ENCODE peak calls at places on chromosomes 7 and 10, in four cellular contexts. One of them, this sample, is unnamed.

GRCh38 chr7:27586825-27587224 is 75.9 kb downstream of the HIBADH start:
- DNase-seq in CD4-positive, alpha-beta T cell: no peak
- DNase-seq in left lung: no peak
- DNase-seq in breast epithelium: no peak
- DNase-seq in this sample: no peak

GRCh38 chr10:58969578-58969977 is 206.9 kb upstream of the PHYHIPL start:
- DNase-seq in left lung: no peak
- DNase-seq in CD4-positive, alpha-beta T cell: no peak
- DNase-seq in breast epithelium: no peak
- DNase-seq in this sample: no peak

GRCh38 chr7:105493196-105493927 is 28.7 kb downstream of the PUS7 start:
- DNase-seq in left lung: no peak
- DNase-seq in breast epithelium: no peak
- DNase-seq in CD4-positive, alpha-beta T cell: no peak
- DNase-seq in this sample: no peak

GRCh38 chr10:118754132-118754555 is 626 bp downstream of the CACUL1 start:
- DNase-seq in breast epithelium: peak; percentile 62
- DNase-seq in left lung: peak; percentile 57
- DNase-seq in CD4-positive, alpha-beta T cell: peak; percentile 8
- DNase-seq in this sample: peak; percentile 34

GRCh38 chr10:70424320-70424719 is 17.2 kb downstream of the NODAL start:
- DNase-seq in breast epithelium: no peak
- DNase-seq in left lung: no peak
- DNase-seq in CD4-positive, alpha-beta T cell: no peak
- DNase-seq in this sample: no peak

GRCh38 chr7:81903115-81903514 is 133.3 kb upstream of the HGF start:
- DNase-seq in breast epithelium: no peak
- DNase-seq in left lung: no peak
- DNase-seq in CD4-positive, alpha-beta T cell: no peak
- DNase-seq in this sample: no peak

GRCh38 chr7:98282727-98283126 is 1.2 kb downstream of the BRI3 start:
- DNase-seq in breast epithelium: no peak
- DNase-seq in CD4-positive, alpha-beta T cell: no peak
- DNase-seq in left lung: no peak
- DNase-seq in this sample: no peak

GRCh38 chr7:21367537-21367936 is 60.3 kb upstream of the SP4 start:
- DNase-seq in CD4-positive, alpha-beta T cell: no peak
- DNase-seq in left lung: no peak
- DNase-seq in breast epithelium: no peak
- DNase-seq in this sample: no peak

GRCh38 chr10:100873081-100873824 is 39.5 kb upstream of the SLF2 start:
- DNase-seq in CD4-positive, alpha-beta T cell: no peak
- DNase-seq in left lung: no peak
- DNase-seq in breast epithelium: no peak
- DNase-seq in this sample: no peak

GRCh38 chr10:100874702-100875483 is 37.9 kb upstream of the SLF2 start:
- DNase-seq in left lung: no peak
- DNase-seq in CD4-positive, alpha-beta T cell: no peak
- DNase-seq in breast epithelium: no peak
- DNase-seq in this sample: no peak

GRCh38 chr10:100873825-100874326 is 38.9 kb upstream of the SLF2 start:
- DNase-seq in left lung: no peak
- DNase-seq in CD4-positive, alpha-beta T cell: no peak
- DNase-seq in breast epithelium: no peak
- DNase-seq in this sample: no peak

GRCh38 chr10:100869399-100869798 is 43.4 kb upstream of the SLF2 start:
- DNase-seq in breast epithelium: no peak
- DNase-seq in left lung: no peak
- DNase-seq in CD4-positive, alpha-beta T cell: no peak
- DNase-seq in this sample: no peak

DNA sequence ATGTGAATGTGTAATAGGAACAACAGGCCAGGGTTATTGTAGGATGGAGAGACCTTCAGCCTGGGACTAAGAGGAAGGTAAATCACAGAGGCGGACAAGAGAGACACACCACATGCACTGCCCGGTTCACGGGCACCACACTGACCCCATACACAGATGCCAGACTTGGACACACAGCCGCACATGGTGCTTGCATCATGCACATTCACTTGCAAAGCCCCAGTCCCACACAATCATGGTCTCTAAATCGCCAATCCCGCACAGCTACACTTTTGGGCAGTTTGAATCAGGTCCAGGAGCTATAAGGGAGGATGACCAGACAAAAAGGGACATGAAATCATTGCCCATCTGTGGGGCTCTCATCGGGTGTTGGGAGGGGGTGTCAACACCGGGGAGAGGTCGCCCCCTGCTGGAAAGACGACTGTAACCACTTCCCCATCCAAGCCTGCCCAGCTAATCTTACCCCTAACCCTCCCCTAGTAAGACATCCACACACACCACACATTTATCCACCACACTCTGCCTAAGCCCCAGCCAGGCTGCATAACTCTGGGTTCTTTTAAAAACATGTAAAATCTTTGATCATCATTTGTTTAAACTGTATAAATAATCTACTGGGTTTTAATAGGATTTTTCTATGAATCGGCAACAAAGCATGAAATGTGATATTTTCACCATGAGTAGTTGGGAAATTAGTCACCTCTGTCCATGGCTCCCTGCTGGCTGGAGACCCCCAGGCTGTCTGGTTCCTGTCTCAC is 40.5 kb upstream of the SLF2 start:
- DNase-seq in CD4-positive, alpha-beta T cell: no peak
- DNase-seq in breast epithelium: no peak
- DNase-seq in left lung: no peak
- DNase-seq in this sample: no peak
- TF ChIP-seq CTCF in CD4-positive, alpha-beta T cell: peak; percentile 42
- TF ChIP-seq CTCF in breast epithelium: no peak
- TF ChIP-seq CTCF in left lung: peak; percentile 37
- TF ChIP-seq CTCF in this sample: no peak

GRCh38 chr10:62376064-62377025 is 2.2 kb downstream of the ZNF365 start:
- DNase-seq in left lung: no peak
- DNase-seq in breast epithelium: no peak
- DNase-seq in CD4-positive, alpha-beta T cell: no peak
- DNase-seq in this sample: no peak

GRCh38 chr10:62377026-62377415 is 2.9 kb downstream of the ZNF365 start:
- DNase-seq in breast epithelium: no peak
- DNase-seq in CD4-positive, alpha-beta T cell: no peak
- DNase-seq in left lung: no peak
- DNase-seq in this sample: no peak

GRCh38 chr10:62373639-62373994 is 552 bp upstream of the ZNF365 start:
- DNase-seq in CD4-positive, alpha-beta T cell: no peak
- DNase-seq in left lung: no peak
- DNase-seq in breast epithelium: no peak
- DNase-seq in this sample: no peak

GRCh38 chr10:62374862-62375710 is 917 bp downstream of the ZNF365 start:
- DNase-seq in breast epithelium: no peak
- DNase-seq in left lung: no peak
- DNase-seq in CD4-positive, alpha-beta T cell: no peak
- DNase-seq in this sample: no peak

GRCh38 chr10:62373995-62374861 is at the start of gene ZNF365:
- DNase-seq in breast epithelium: no peak
- DNase-seq in CD4-positive, alpha-beta T cell: no peak
- DNase-seq in left lung: no peak
- DNase-seq in this sample: no peak
- TF ChIP-seq CTCF in breast epithelium: no peak
- TF ChIP-seq CTCF in CD4-positive, alpha-beta T cell: no peak
- TF ChIP-seq CTCF in left lung: no peak
- TF ChIP-seq CTCF in this sample: no peak

GRCh38 chr7:104096683-104097082 is 107.2 kb upstream of the RELN start:
- DNase-seq in breast epithelium: no peak
- DNase-seq in left lung: no peak
- DNase-seq in CD4-positive, alpha-beta T cell: no peak
- DNase-seq in this sample: no peak
- TF ChIP-seq CTCF in breast epithelium: no peak
- TF ChIP-seq CTCF in left lung: no peak
- TF ChIP-seq CTCF in CD4-positive, alpha-beta T cell: no peak
- TF ChIP-seq CTCF in this sample: no peak

DNA sequence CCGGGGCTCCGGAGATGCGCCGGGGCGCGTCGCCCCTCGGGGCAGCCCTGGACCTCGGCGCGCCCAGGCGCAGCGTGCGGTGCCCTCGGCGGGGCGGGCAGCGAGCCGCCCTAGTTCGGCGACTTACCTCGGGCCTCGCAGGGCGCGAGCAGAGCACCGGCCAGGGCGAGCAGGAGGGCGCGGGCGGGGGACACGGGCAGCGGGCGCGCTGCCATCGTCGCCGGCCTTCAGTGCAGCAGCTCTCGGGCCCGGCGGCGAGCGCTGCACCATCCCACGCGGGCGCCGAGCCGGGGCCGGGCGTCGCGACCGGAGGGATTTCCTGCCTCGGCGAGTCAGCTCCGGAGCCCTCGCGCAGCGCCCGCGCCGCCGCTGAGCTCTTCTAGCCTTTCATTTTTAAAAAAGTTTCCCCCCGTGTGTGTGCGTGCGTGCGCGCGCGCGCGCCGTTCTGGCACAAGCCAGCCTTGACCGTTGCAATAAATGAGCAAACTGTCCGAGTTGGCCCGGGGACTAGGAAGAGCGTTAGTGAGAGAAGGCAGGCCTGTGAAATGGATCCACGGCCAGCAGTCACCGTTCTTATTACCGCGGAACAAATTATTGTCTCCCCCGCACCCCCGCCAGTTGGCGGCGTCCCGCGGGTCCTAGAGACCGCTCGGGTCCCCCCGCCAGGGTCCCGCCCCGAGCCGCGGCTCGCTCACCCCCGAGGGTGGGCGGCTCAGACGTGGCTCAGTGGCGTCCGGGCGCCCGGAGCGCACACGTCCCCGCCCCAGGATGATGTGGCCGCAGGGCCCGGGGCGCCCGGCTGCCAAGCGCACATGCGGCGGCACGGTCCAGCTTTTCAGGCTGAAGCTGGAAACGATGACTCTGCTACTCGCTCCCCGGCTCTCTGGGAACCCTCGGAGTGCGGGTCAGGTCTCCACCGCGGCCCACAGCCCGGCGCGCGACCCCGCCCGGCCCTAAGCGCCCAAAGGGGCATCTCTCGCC is at the start of gene ADAM12:
- DNase-seq in left lung: no peak
- DNase-seq in breast epithelium: peak; percentile 32
- DNase-seq in CD4-positive, alpha-beta T cell: no peak
- DNase-seq in this sample: no peak
- TF ChIP-seq CTCF in left lung: no peak
- TF ChIP-seq CTCF in breast epithelium: no peak
- TF ChIP-seq CTCF in CD4-positive, alpha-beta T cell: no peak
- TF ChIP-seq CTCF in this sample: no peak

This sample was measured in omental fat pad.